ENCODE peak calls at places on chromosomes 2 and 18, in ten cellular contexts. H, W, Y, Z, M, D, L, V, P and B are unnamed samples.
A peak's percentile ranks its signal among the peaks of the same experiment; 100 is the strongest.

GRCh38 chr2:69509011-69509749 is 71.9 kb upstream of the NFU1 start:
- DNase-seq in M (no peak), V (no peak), H (no peak), D (no peak), W (no peak), Z (no peak), Y (no peak), L (no peak), P (no peak), B (no peak)

GRCh38 chr2:29130295-29130694 is 15.1 kb downstream of the CLIP4 start:
- DNase-seq in L (peak; percentile 46), M (no peak), V (no peak), Y (no peak), W (peak; percentile 17), P (peak; percentile 78), H (no peak), D (peak; percentile 15), Z (no peak), B (no peak)

GRCh38 chr2:217074576-217075224 is 214.8 kb upstream of the TNP1 start:
- DNase-seq in H (no peak), L (no peak), M (no peak), P (no peak), V (no peak), Z (no peak), Y (no peak), W (no peak), D (no peak), B (no peak)

GRCh38 chr2:64045938-64046337 is 26.7 kb upstream of the VPS54 start:
- DNase-seq in Z (no peak), H (no peak), P (no peak), L (no peak), V (no peak), M (no peak), Y (no peak), D (no peak), W (no peak), B (no peak)

GRCh38 chr2:28986429-28986828 is 5.3 kb downstream of the TOGARAM2 start:
- DNase-seq in H (no peak), V (no peak), M (no peak), W (no peak), Z (no peak), Y (no peak), L (no peak), D (no peak), P (no peak), B (no peak)

GRCh38 chr18:47990981-47991380 is 60.5 kb upstream of the SMAD2 start:
- DNase-seq in L (no peak), W (no peak), Y (no peak), M (no peak), P (no peak), Z (no peak), V (no peak), H (no peak), D (no peak), B (peak; percentile 52)

GRCh38 chr18:58128286-58129018 is 84.4 kb downstream of the NEDD4L start:
- DNase-seq in Y (no peak), Z (no peak), L (peak; percentile 49), M (no peak), W (no peak), H (no peak), V (no peak), P (peak; percentile 96), D (no peak), B (no peak)

GRCh38 chr2:173145454-173145853 is 69.8 kb downstream of the MAP3K20 start:
- DNase-seq in D (no peak), H (no peak), V (no peak), M (no peak), Z (no peak), W (no peak), P (no peak), Y (no peak), L (no peak), B (no peak)

GRCh38 chr2:197708331-197708730 is 3.2 kb downstream of the MARS2 start:
- DNase-seq in M (no peak), W (no peak), H (no peak), D (no peak), L (no peak), P (no peak), V (no peak), Y (no peak), Z (no peak), B (no peak)

GRCh38 chr2:182897137-182897536 is 30.7 kb upstream of the FRZB start:
- DNase-seq in Z (no peak), D (no peak), L (no peak), P (no peak), V (no peak), H (no peak), M (no peak), Y (no peak), W (no peak), B (no peak)

GRCh38 chr2:168773128-168773527 is 29.3 kb upstream of the NOSTRIN start:
- DNase-seq in V (no peak), D (no peak), Y (no peak), Z (no peak), P (no peak), L (no peak), W (no peak), H (no peak), M (no peak), B (no peak)

DNA sequence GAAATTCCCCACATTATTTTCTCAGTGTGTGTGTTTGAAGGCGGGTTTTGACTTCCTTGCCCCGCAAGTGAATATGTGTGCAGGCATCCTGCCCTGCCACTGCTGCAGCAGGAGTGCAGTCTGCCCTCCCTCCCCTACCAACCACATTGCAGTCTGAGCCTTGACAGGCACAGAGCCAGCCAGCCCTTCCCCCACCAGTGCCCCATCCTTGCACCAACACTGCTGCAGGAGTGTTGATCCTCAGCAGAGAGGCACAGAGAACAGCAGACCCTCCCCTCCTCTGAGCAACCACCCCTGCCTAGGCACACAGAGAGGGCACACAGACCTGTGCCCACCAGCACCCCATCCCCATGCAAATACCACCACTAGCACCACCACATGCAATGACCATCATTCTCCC is 683.0 kb upstream of the PKDCC start:
- DNase-seq in D (no peak), W (no peak), H (no peak), L (no peak), P (no peak), Y (no peak), Z (no peak), V (no peak), M (no peak), B (no peak)
- TF ChIP-seq CTCF in D (no peak), W (no peak), H (no peak), L (no peak), P (no peak), Y (no peak), Z (no peak), V (no peak), M (no peak), B (no peak)

GRCh38 chr2:157593411-157593810 is 35.3 kb downstream of the ACVR1C start:
- DNase-seq in Y (no peak), Z (no peak), L (no peak), V (no peak), H (no peak), D (no peak), W (no peak), P (no peak), M (no peak), B (no peak)
- TF ChIP-seq CTCF in Y (no peak), Z (no peak), L (no peak), V (no peak), H (no peak), D (no peak), W (no peak), P (no peak), M (no peak), B (no peak)

GRCh38 chr2:43192039-43192438 is 34.4 kb downstream of the ZFP36L2 start:
- DNase-seq in L (no peak), W (peak; percentile 83), M (no peak), D (no peak), V (no peak), Y (no peak), H (no peak), P (no peak), Z (no peak), B (no peak)
- TF ChIP-seq CTCF in L (no peak), W (peak; percentile 57), M (no peak), D (no peak), V (peak; percentile 55), Y (peak; percentile 32), H (peak; percentile 42), P (peak; percentile 50), Z (peak; percentile 21), B (no peak)

GRCh38 chr18:43420950-43421349 is 143.7 kb upstream of the SYT4 start:
- DNase-seq in Y (no peak), D (no peak), V (no peak), W (peak; percentile 63), H (no peak), L (no peak), M (no peak), Z (no peak), P (no peak), B (no peak)
- TF ChIP-seq CTCF in Y (no peak), D (no peak), V (no peak), W (peak; percentile 75), H (peak; percentile 58), L (peak; percentile 24), M (no peak), Z (no peak), P (peak; percentile 60), B (peak; percentile 67)